ENCODE peak calls at places on chromosomes 12 and 14, in ten cellular contexts. F, Z, G, E, A, O, C, B, R and U are unnamed samples.

GRCh38 chr14:31320216-31320615 is 100.1 kb downstream of the HEATR5A start:
- DNase-seq in C (no peak), F (no peak), R (no peak), G (peak; percentile 27), E (no peak), A (no peak), Z (no peak), B (no peak), O (no peak), U (no peak)

GRCh38 chr14:72943876-72944430 is 17.7 kb downstream of the DCAF4 start:
- DNase-seq in G (no peak), B (no peak), R (no peak), Z (no peak), E (no peak), A (no peak), F (no peak), O (no peak), C (no peak), U (no peak)

GRCh38 chr12:77685112-77685511 is 145.6 kb upstream of the NAV3 start:
- DNase-seq in F (peak; percentile 7), G (peak; percentile 54), Z (no peak), R (peak; percentile 21), B (no peak), E (peak; percentile 60), O (peak; percentile 36), A (peak; percentile 0), C (peak; percentile 77), U (no peak)

GRCh38 chr14:69547701-69548348 is 26.8 kb downstream of the CCDC177 start:
- DNase-seq in G (peak; percentile 66), Z (peak; percentile 16), R (no peak), A (no peak), E (peak; percentile 46), B (no peak), C (no peak), F (peak; percentile 64), O (no peak), U (no peak)

GRCh38 chr14:55212611-55213010 is 21.2 kb upstream of the DLGAP5 start:
- DNase-seq in B (no peak), A (no peak), F (no peak), Z (no peak), E (no peak), C (no peak), G (peak; percentile 41), R (no peak), O (no peak), U (no peak)

GRCh38 chr12:66695130-66695529 is 16.3 kb upstream of the GRIP1 start:
- DNase-seq in R (peak; percentile 77), C (peak; percentile 70), Z (no peak), O (no peak), A (no peak), B (no peak), E (no peak), G (no peak), F (no peak), U (no peak)

GRCh38 chr12:105331805-105332251 is 1.3 kb downstream of the C12orf75 start:
- DNase-seq in Z (no peak), C (no peak), G (no peak), E (no peak), O (no peak), F (peak; percentile 19), A (no peak), B (peak; percentile 6), R (no peak), U (no peak)

GRCh38 chr12:3202734-3203446 is 125.7 kb downstream of the TSPAN9 start:
- DNase-seq in G (peak; percentile 72), C (no peak), R (no peak), E (peak; percentile 78), O (peak; percentile 70), B (peak; percentile 27), F (peak; percentile 86), Z (peak; percentile 54), A (peak; percentile 90), U (no peak)

GRCh38 chr14:100072783-100073346 is 7.6 kb downstream of the EVL start:
- DNase-seq in O (no peak), F (no peak), E (no peak), R (no peak), G (no peak), C (no peak), Z (peak; percentile 37), B (peak; percentile 50), A (no peak), U (peak; percentile 51)

GRCh38 chr12:131928080-131928764 is 854 bp upstream of the PUS1 start:
- DNase-seq in G (no peak), Z (no peak), F (no peak), C (no peak), R (no peak), O (no peak), E (no peak), B (no peak), A (no peak), U (no peak)

GRCh38 chr14:76917158-76917596 is 91.0 kb downstream of the LRRC74A start:
- DNase-seq in F (no peak), O (peak; percentile 72), Z (no peak), G (peak; percentile 84), B (no peak), C (peak; percentile 29), A (no peak), R (peak; percentile 43), E (peak; percentile 64), U (no peak)

GRCh38 chr12:27109339-27110023 is 27.1 kb upstream of the C12orf71 start:
- DNase-seq in R (no peak), C (no peak), A (no peak), F (no peak), B (no peak), E (peak; percentile 56), O (no peak), G (no peak), Z (no peak), U (no peak)

GRCh38 chr14:104579507-104579906 is at the start of gene C14orf180:
- DNase-seq in F (no peak), G (no peak), B (no peak), E (no peak), C (no peak), Z (no peak), A (no peak), O (no peak), R (peak; percentile 65), U (no peak)

GRCh38 chr12:93484315-93484981 is 17.1 kb downstream of the MRPL42 start:
- DNase-seq in R (no peak), A (no peak), C (no peak), G (no peak), F (no peak), B (no peak), O (no peak), Z (no peak), E (no peak), U (no peak)

GRCh38 chr12:75589801-75590200 is 78.4 kb upstream of the KRR1 start:
- DNase-seq in B (no peak), F (no peak), O (no peak), C (no peak), G (no peak), E (no peak), Z (no peak), A (no peak), R (no peak), U (no peak)

GRCh38 chr12:56980268-56980667 is 22.9 kb upstream of the RDH16 start:
- DNase-seq in R (no peak), F (no peak), A (no peak), C (no peak), O (no peak), E (no peak), B (no peak), Z (no peak), G (no peak), U (no peak)

GRCh38 chr12:116708826-116709756 is 28.8 kb downstream of the SPRING1 start:
- DNase-seq in E (peak; percentile 75), F (peak; percentile 53), B (peak; percentile 5), C (peak; percentile 85), Z (peak; percentile 54), R (peak; percentile 44), A (peak; percentile 46), O (peak; percentile 48), G (peak; percentile 60), U (no peak)

GRCh38 chr12:5907812-5908211 is 37.2 kb downstream of the ANO2 start:
- DNase-seq in G (no peak), O (no peak), E (no peak), R (no peak), C (no peak), A (no peak), B (no peak), Z (no peak), F (no peak), U (no peak)

GRCh38 chr14:99515301-99516155 is 34.3 kb downstream of the CCNK start:
- DNase-seq in Z (no peak), O (no peak), R (no peak), B (no peak), C (no peak), A (no peak), F (no peak), E (no peak), G (peak; percentile 6), U (no peak)

GRCh38 chr12:92538970-92539749 is 163.6 kb upstream of the PLEKHG7 start:
- DNase-seq in E (peak; percentile 25), R (peak; percentile 73), G (no peak), A (peak; percentile 22), F (peak; percentile 44), Z (no peak), B (no peak), O (peak; percentile 68), C (no peak), U (no peak)

GRCh38 chr14:33985242-33985641 is 34.4 kb upstream of the EGLN3 start:
- DNase-seq in O (no peak), B (no peak), A (no peak), G (no peak), E (no peak), R (no peak), F (no peak), C (no peak), Z (no peak), U (no peak)

GRCh38 chr14:22200977-22201605 is 387.9 kb downstream of the DAD1 start:
- DNase-seq in B (no peak), F (peak; percentile 18), G (no peak), O (peak; percentile 48), R (no peak), A (no peak), E (no peak), C (no peak), Z (no peak), U (no peak)

GRCh38 chr14:55240526-55241178 is 30.6 kb upstream of the FBXO34 start:
- DNase-seq in E (no peak), A (no peak), G (peak; percentile 57), O (no peak), B (no peak), C (no peak), Z (no peak), R (no peak), F (no peak), U (no peak)

GRCh38 chr12:46915082-46915481 is 89.3 kb upstream of the SLC38A4 start:
- DNase-seq in R (no peak), F (no peak), C (no peak), Z (no peak), B (no peak), G (no peak), A (peak; percentile 15), E (peak; percentile 88), O (no peak), U (no peak)

GRCh38 chr14:90811641-90812040 is 4.6 kb downstream of the TTC7B start:
- DNase-seq in A (no peak), O (no peak), E (no peak), R (no peak), Z (no peak), B (no peak), F (no peak), C (no peak), G (no peak), U (no peak)

GRCh38 chr12:2347844-2348476 is 295.2 kb downstream of the CACNA1C start:
- DNase-seq in G (no peak), O (no peak), R (no peak), A (no peak), E (no peak), F (no peak), B (no peak), Z (no peak), C (no peak), U (no peak)

GRCh38 chr14:103625361-103626095 is 3.5 kb upstream of the KLC1 start:
- DNase-seq in O (no peak), Z (peak; percentile 35), G (no peak), C (no peak), R (no peak), E (no peak), A (no peak), F (no peak), B (peak; percentile 16), U (peak; percentile 39)

GRCh38 chr12:105813201-105813600 is 325.6 kb downstream of the NUAK1 start:
- DNase-seq in G (no peak), F (no peak), C (no peak), E (no peak), Z (no peak), O (no peak), A (no peak), B (no peak), R (no peak), U (no peak)